ENCODE peak calls at places on chromosomes 2 and 18, in seven cellular contexts. F is dorsolateral prefrontal cortex, I is IMR-90, K is kidney epithelial cell, U is lower leg skin, V is lower lobe of right lung, N is fibroblast of villous mesenchyme. L is an unnamed sample.
A peak's percentile ranks its signal among the peaks of the same experiment; 100 is the strongest.

GRCh38 chr2:126753501-126754212 is 97.7 kb downstream of the GYPC start:
- DNase-seq in N (no peak), U (peak; percentile 65), F (no peak), V (no peak), I (no peak), K (no peak), L (no peak)

GRCh38 chr2:240435457-240435954 is at the start of gene GPC1:
- DNase-seq in K (no peak), F (peak; percentile 73), V (peak; percentile 80), N (peak; percentile 82), I (peak; percentile 76), U (peak; percentile 90), L (peak; percentile 73)

GRCh38 chr18:69968073-69968472 is 20.4 kb upstream of the CD226 start:
- DNase-seq in K (no peak), I (no peak), N (no peak), U (no peak), F (no peak), V (no peak), L (no peak)

GRCh38 chr18:73782405-73782804 is 365.2 kb downstream of the FBXO15 start:
- DNase-seq in U (no peak), K (no peak), N (no peak), I (no peak), F (no peak), V (no peak), L (no peak)

GRCh38 chr2:219426534-219427136 is 8.0 kb upstream of the SPEG start:
- DNase-seq in K (no peak), V (no peak), U (no peak), I (no peak), F (no peak), N (no peak), L (no peak)

GRCh38 chr2:48946444-48947048 is 191.0 kb upstream of the LHCGR start:
- DNase-seq in V (no peak), U (no peak), I (peak; percentile 43), N (peak; percentile 43), F (no peak), K (peak; percentile 10), L (peak; percentile 60)

GRCh38 chr2:222319576-222320440 is 21.0 kb upstream of the PAX3 start:
- DNase-seq in F (no peak), K (no peak), N (no peak), U (no peak), V (no peak), I (no peak), L (peak; percentile 30)

GRCh38 chr2:240399419-240400318 is 35.8 kb upstream of the GPC1 start:
- DNase-seq in I (no peak), N (no peak), U (peak; percentile 63), K (no peak), V (peak; percentile 35), F (no peak), L (no peak)

GRCh38 chr2:106004854-106005253 is 189.2 kb downstream of the UXS1 start:
- DNase-seq in F (no peak), I (no peak), N (no peak), V (no peak), K (no peak), U (no peak), L (no peak)

GRCh38 chr2:28949617-28950305 is 31.3 kb upstream of the TOGARAM2 start:
- DNase-seq in V (no peak), F (no peak), I (no peak), N (no peak), K (no peak), U (no peak), L (no peak)

GRCh38 chr2:62201307-62201706 is 5.4 kb downstream of the B3GNT2 start:
- DNase-seq in I (peak; percentile 75), K (no peak), F (no peak), V (no peak), N (peak; percentile 71), U (no peak), L (peak; percentile 27)

GRCh38 chr2:152166633-152167032 is 8.9 kb downstream of the STAM2 start:
- DNase-seq in U (no peak), K (no peak), I (peak; percentile 81), V (no peak), N (peak; percentile 41), F (no peak), L (peak; percentile 62)

GRCh38 chr2:68774569-68775271 is 40.1 kb downstream of the ARHGAP25 start:
- DNase-seq in K (no peak), N (peak; percentile 35), I (peak; percentile 23), U (peak; percentile 93), F (peak; percentile 48), V (peak; percentile 87), L (peak; percentile 77)

GRCh38 chr2:240325654-240326031 is 109.8 kb upstream of the GPC1 start:
- DNase-seq in K (no peak), I (no peak), N (no peak), F (no peak), V (no peak), U (peak; percentile 83), L (peak; percentile 31)

GRCh38 chr2:39411186-39411944 is 25.7 kb downstream of the MAP4K3 start:
- DNase-seq in N (peak; percentile 71), V (no peak), U (no peak), F (no peak), K (peak; percentile 89), I (peak; percentile 96), L (peak; percentile 95)

GRCh38 chr2:60641866-60642788 is 88.7 kb upstream of the BCL11A start:
- DNase-seq in N (peak; percentile 56), V (no peak), F (no peak), I (peak; percentile 49), U (no peak), K (no peak), L (peak; percentile 64)

GRCh38 chr18:79531926-79532689 is 136.4 kb downstream of the NFATC1 start:
- DNase-seq in K (no peak), F (peak; percentile 33), U (peak; percentile 62), V (peak; percentile 31), N (peak; percentile 7), I (peak; percentile 53), L (no peak)

GRCh38 chr2:128360711-128361110 is 42.0 kb upstream of the HS6ST1 start:
- DNase-seq in N (no peak), K (no peak), U (peak; percentile 42), F (no peak), I (no peak), V (no peak), L (no peak)

DNA sequence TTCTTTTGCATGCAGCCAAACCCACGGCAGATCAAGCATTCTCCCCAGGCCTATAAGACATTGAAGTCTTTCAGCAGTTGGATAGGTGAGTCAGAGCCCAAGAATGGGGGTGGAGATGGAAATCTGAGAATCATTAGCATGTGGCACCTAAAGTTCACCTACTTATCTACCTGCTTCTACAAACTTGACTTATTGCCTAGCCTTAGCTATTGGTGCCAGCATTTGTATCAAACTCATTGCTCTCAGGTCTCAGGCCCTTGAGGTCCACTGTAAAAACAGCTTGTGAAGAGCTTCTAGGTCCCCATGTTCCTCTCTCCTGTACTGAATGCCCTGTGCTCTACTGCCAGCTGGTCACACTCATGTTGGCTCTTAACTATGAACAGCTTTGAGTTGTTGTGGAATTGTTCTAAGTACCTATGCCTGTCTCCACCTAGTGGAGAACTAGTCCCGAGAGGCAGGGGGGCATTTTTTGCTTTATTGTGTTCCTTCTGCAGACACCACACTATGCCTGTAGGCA is 278.4 kb upstream of the SPRED2 start:
- DNase-seq in U (no peak), I (peak; percentile 8), K (no peak), V (no peak), F (no peak), N (peak; percentile 34), L (no peak)
- TF ChIP-seq CTCF in U (no peak), I (peak; percentile 36), K (peak; percentile 28), V (peak; percentile 20), F (no peak), N (peak; percentile 52), L (peak; percentile 14)

DNA sequence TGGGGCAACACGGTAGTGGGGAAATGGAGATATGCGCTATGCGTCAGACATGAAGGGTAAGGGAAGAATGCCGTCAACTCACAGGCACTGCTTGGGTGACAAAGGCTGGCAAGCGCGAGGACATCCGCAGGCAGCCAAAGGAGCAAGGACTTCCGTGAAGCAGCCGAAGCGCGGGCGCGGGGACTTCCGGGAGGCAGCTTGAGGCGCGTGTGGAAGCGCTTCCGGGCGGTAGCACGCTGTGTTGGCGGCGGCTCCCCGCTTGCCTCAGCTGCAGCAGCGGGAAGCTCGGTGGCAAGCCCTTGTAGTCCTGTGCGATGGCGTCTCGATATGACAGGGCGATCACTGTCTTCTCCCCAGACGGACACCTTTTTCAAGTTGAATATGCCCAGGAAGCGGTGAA is at the start of gene PSMA8:
- DNase-seq in K (no peak), F (no peak), I (no peak), V (no peak), U (no peak), N (peak; percentile 12), L (peak; percentile 1)
- H3K4me3 ChIP-seq in K (no peak within 1 kb of the TSS), F (no peak within 1 kb of the TSS), I (no peak within 1 kb of the TSS), V (no peak within 1 kb of the TSS), U (no peak within 1 kb of the TSS), N (peak within 1 kb of the TSS; percentile 39), L (no peak within 1 kb of the TSS)

GRCh38 chr2:209727077-209727476 is 44.6 kb upstream of the UNC80 start:
- DNase-seq in U (no peak), N (no peak), K (no peak), F (no peak), V (no peak), I (no peak), L (no peak)

GRCh38 chr2:209721497-209721896 is 50.1 kb upstream of the UNC80 start:
- DNase-seq in I (no peak), V (no peak), F (no peak), K (no peak), U (no peak), N (peak; percentile 4), L (no peak)

DNA sequence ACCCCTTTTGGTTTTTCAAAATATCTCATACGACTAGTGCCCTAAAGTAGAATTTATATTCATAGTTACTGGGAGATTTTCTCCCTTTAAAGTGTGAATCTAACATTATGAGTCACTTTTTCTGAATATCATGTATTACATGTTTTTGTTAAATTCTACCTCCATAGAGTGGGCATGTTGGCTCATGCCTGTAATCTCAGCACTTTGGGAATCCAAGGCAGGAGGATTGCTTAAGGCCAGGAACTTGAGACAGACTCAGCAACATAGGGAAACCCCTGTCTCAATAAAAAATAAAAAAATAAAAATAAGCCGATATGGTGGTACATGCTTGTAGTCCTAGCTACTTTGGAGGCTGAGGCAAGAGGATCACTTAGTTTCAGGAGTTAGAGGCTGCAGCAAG is 45.3 kb upstream of the UNC80 start:
- DNase-seq in V (no peak), I (no peak), N (no peak), F (no peak), U (no peak), K (no peak), L (no peak)
- TF ChIP-seq CTCF in V (no peak), I (no peak), N (no peak), F (no peak), U (no peak), K (no peak), L (no peak)

GRCh38 chr2:234247453-234248180 is 197.1 kb downstream of the SPP2 start:
- DNase-seq in U (no peak), V (no peak), I (no peak), F (no peak), N (no peak), K (no peak), L (no peak)

GRCh38 chr2:234242446-234242810 is 191.9 kb downstream of the SPP2 start:
- DNase-seq in F (no peak), I (no peak), V (no peak), K (no peak), N (no peak), U (no peak), L (no peak)

GRCh38 chr2:234249006-234249405 is 198.5 kb downstream of the SPP2 start:
- DNase-seq in K (no peak), U (no peak), F (no peak), I (no peak), N (no peak), V (no peak), L (no peak)

GRCh38 chr2:234243871-234244565 is 193.5 kb downstream of the SPP2 start:
- DNase-seq in F (no peak), N (peak; percentile 79), K (no peak), I (no peak), V (no peak), U (no peak), L (no peak)

GRCh38 chr2:234245945-234246344 is 195.4 kb downstream of the SPP2 start:
- DNase-seq in I (peak; percentile 96), F (no peak), N (peak; percentile 42), K (peak; percentile 88), U (no peak), V (no peak), L (peak; percentile 68)
- H3K4me3 ChIP-seq in I (no peak overlapping the region), F (no peak overlapping the region), N (no peak overlapping the region), K (no peak overlapping the region), U (no peak overlapping the region), V (no peak overlapping the region), L (no peak overlapping the region)

L was measured in cardiac fibroblast.